ENCODE peak calls at places on chromosomes 7 and 10, in six cellular contexts. D, H, O, N, Y and C are unnamed samples.

GRCh38 chr7:134761206-134761786 is 18.1 kb upstream of the CALD1 start:
- DNase-seq in D (no peak), H (no peak), O (no peak), N (no peak), Y (no peak), C (no peak)

GRCh38 chr10:17029581-17030271 is 99.9 kb downstream of the CUBN start:
- DNase-seq in D (no peak), H (peak), O (no peak), N (peak), Y (peak), C (no peak)

GRCh38 chr10:71974489-71975011 is 10.4 kb downstream of the CHST3 start:
- DNase-seq in D (peak), H (no peak), O (no peak), N (peak), Y (no peak), C (peak)

GRCh38 chr7:113657603-113658002 is 261.2 kb downstream of the PPP1R3A start:
- DNase-seq in D (no peak), H (no peak), O (no peak), N (no peak), Y (no peak), C (no peak)

GRCh38 chr10:70478191-70479160 is at the start of gene PALD1:
- DNase-seq in D (no peak), H (peak), O (peak), N (no peak), Y (no peak), C (no peak)

GRCh38 chr7:18901351-18901750 is 216.1 kb downstream of the TWIST1 start:
- DNase-seq in D (no peak), H (no peak), O (no peak), N (no peak), Y (no peak), C (no peak)

GRCh38 chr7:149291036-149291835 is 29.2 kb downstream of the ZNF783 start:
- DNase-seq in D (no peak), H (no peak), O (no peak), N (no peak), Y (no peak), C (no peak)

GRCh38 chr10:111128331-111129167 is 51.7 kb downstream of the ADRA2A start:
- DNase-seq in D (peak), H (no peak), O (no peak), N (no peak), Y (no peak), C (no peak)

GRCh38 chr10:11625019-11625735 is 13.7 kb upstream of the USP6NL start:
- DNase-seq in D (no peak), H (no peak), O (no peak), N (peak), Y (no peak), C (no peak)

GRCh38 chr10:112376578-112376855 is 2.6 kb downstream of the ACSL5 start:
- DNase-seq in D (no peak), H (no peak), O (no peak), N (no peak), Y (no peak), C (no peak)

GRCh38 chr10:68594405-68594804 is 34.3 kb downstream of the TET1 start:
- DNase-seq in D (peak), H (no peak), O (no peak), N (peak), Y (no peak), C (peak)

GRCh38 chr7:54967384-54967783 is 51.4 kb upstream of the EGFR start:
- DNase-seq in D (peak), H (no peak), O (no peak), N (peak), Y (no peak), C (no peak)

GRCh38 chr7:132406039-132406438 is 170.2 kb downstream of the PLXNA4 start:
- DNase-seq in D (no peak), H (no peak), O (no peak), N (no peak), Y (no peak), C (no peak)

GRCh38 chr10:84179059-84179710 is 5.6 kb downstream of the GPR15LG start:
- DNase-seq in D (peak), H (no peak), O (peak), N (peak), Y (no peak), C (no peak)

GRCh38 chr7:72925546-72926120 is 738 bp downstream of the POM121 start:
- DNase-seq in D (no peak), H (no peak), O (no peak), N (no peak), Y (no peak), C (no peak)

GRCh38 chr7:81140206-81140605 is 221.4 kb upstream of the SEMA3C start:
- DNase-seq in D (no peak), H (no peak), O (no peak), N (no peak), Y (no peak), C (no peak)

GRCh38 chr10:71603190-71603589 is 116.4 kb downstream of the C10orf105 start:
- DNase-seq in D (no peak), H (no peak), O (no peak), N (no peak), Y (no peak), C (no peak)

GRCh38 chr10:130866857-130867256 is 444.7 kb downstream of the TCERG1L start:
- DNase-seq in D (no peak), H (no peak), O (no peak), N (no peak), Y (no peak), C (no peak)

GRCh38 chr7:105219771-105220160 is 169.0 kb downstream of the SRPK2 start:
- DNase-seq in D (peak), H (no peak), O (no peak), N (peak), Y (no peak), C (no peak)

GRCh38 chr7:135238112-135238744 is 4.6 kb downstream of the STRA8 start:
- DNase-seq in D (no peak), H (no peak), O (no peak), N (no peak), Y (no peak), C (no peak)

GRCh38 chr10:128377988-128378387 is 251.8 kb upstream of the MKI67 start:
- DNase-seq in D (no peak), H (no peak), O (no peak), N (no peak), Y (no peak), C (no peak)

GRCh38 chr10:98339790-98340189 is 71.8 kb upstream of the LOXL4 start:
- DNase-seq in D (no peak), H (no peak), O (no peak), N (no peak), Y (no peak), C (no peak)

GRCh38 chr10:80046629-80047441 is 31.6 kb upstream of the TMEM254 start:
- DNase-seq in D (peak), H (peak), O (peak), N (peak), Y (peak), C (no peak)

GRCh38 chr7:3431306-3431705 is 130.3 kb downstream of the SDK1 start:
- DNase-seq in D (no peak), H (no peak), O (no peak), N (peak), Y (no peak), C (no peak)

GRCh38 chr10:74081918-74082317 is 68.7 kb downstream of the AP3M1 start:
- DNase-seq in D (no peak), H (no peak), O (no peak), N (no peak), Y (no peak), C (no peak)

GRCh38 chr7:157411580-157411979 is 74.8 kb downstream of the DNAJB6 start:
- DNase-seq in D (no peak), H (no peak), O (no peak), N (no peak), Y (peak), C (peak)

GRCh38 chr10:73991846-73992245 is 6.1 kb upstream of the VCL start:
- DNase-seq in D (no peak), H (peak), O (no peak), N (no peak), Y (peak), C (no peak)

GRCh38 chr7:139702313-139702731 is 75.5 kb downstream of the HIPK2 start:
- DNase-seq in D (no peak), H (no peak), O (no peak), N (no peak), Y (no peak), C (no peak)

GRCh38 chr10:125057158-125058001 is 103.0 kb downstream of the CTBP2 start:
- DNase-seq in D (no peak), H (no peak), O (no peak), N (peak), Y (no peak), C (no peak)

GRCh38 chr7:151494569-151495284 is 25.0 kb downstream of the RHEB start:
- DNase-seq in D (no peak), H (no peak), O (no peak), N (no peak), Y (no peak), C (no peak)

GRCh38 chr7:113128028-113128427 is 9.7 kb upstream of the SMIM30 start:
- DNase-seq in D (peak), H (no peak), O (no peak), N (peak), Y (no peak), C (no peak)

GRCh38 chr7:30332549-30332948 is 48.2 kb downstream of the ZNRF2 start:
- DNase-seq in D (no peak), H (no peak), O (no peak), N (no peak), Y (no peak), C (no peak)